ENCODE peak calls at places on chromosome 10, in ten cellular contexts. One of them, this sample, is unnamed.

GRCh38 chr10:63593576-63593975 is 72.4 kb downstream of the REEP3 start:
- DNase-seq in OCI-M1: no peak
- DNase-seq in HAP-1: no peak
- DNase-seq in NCI-H2081: no peak
- DNase-seq in activated CD8-positive, alpha-beta memory T cell treated with anti-CD3 and anti-CD28 coated beads, Interleukin-2, amount 50 U/mL, for 48 hours: no peak
- DNase-seq in AG04450: no peak
- DNase-seq in NCI-H1436: no peak
- DNase-seq in nucleus accumbens: no peak
- DNase-seq in T-helper 9 cell: no peak
- DNase-seq in SJCRH30: no peak
- DNase-seq in this sample: no peak

GRCh38 chr10:76902949-76903348 is 734.7 kb downstream of the KCNMA1 start:
- DNase-seq in NCI-H1436: peak; percentile 47
- DNase-seq in NCI-H2081: peak; percentile 2
- DNase-seq in activated CD8-positive, alpha-beta memory T cell treated with anti-CD3 and anti-CD28 coated beads, Interleukin-2, amount 50 U/mL, for 48 hours: no peak
- DNase-seq in nucleus accumbens: no peak
- DNase-seq in SJCRH30: peak; percentile 17
- DNase-seq in AG04450: no peak
- DNase-seq in HAP-1: peak; percentile 34
- DNase-seq in T-helper 9 cell: no peak
- DNase-seq in OCI-M1: peak; percentile 11
- DNase-seq in this sample: no peak

GRCh38 chr10:16612148-16612742 is 90.6 kb upstream of the C1QL3 start:
- DNase-seq in T-helper 9 cell: no peak
- DNase-seq in NCI-H1436: no peak
- DNase-seq in AG04450: peak; percentile 13
- DNase-seq in HAP-1: no peak
- DNase-seq in SJCRH30: peak; percentile 42
- DNase-seq in OCI-M1: peak; percentile 70
- DNase-seq in activated CD8-positive, alpha-beta memory T cell treated with anti-CD3 and anti-CD28 coated beads, Interleukin-2, amount 50 U/mL, for 48 hours: no peak
- DNase-seq in nucleus accumbens: no peak
- DNase-seq in NCI-H2081: no peak
- DNase-seq in this sample: no peak

GRCh38 chr10:3873728-3874461 is 88.9 kb upstream of the KLF6 start:
- DNase-seq in nucleus accumbens: no peak
- DNase-seq in T-helper 9 cell: no peak
- DNase-seq in OCI-M1: peak; percentile 98
- DNase-seq in NCI-H1436: peak; percentile 41
- DNase-seq in HAP-1: peak; percentile 36
- DNase-seq in NCI-H2081: peak; percentile 40
- DNase-seq in SJCRH30: no peak
- DNase-seq in activated CD8-positive, alpha-beta memory T cell treated with anti-CD3 and anti-CD28 coated beads, Interleukin-2, amount 50 U/mL, for 48 hours: no peak
- DNase-seq in AG04450: no peak
- DNase-seq in this sample: no peak

GRCh38 chr10:74825371-74826141 is 844 bp upstream of the KAT6B start:
- DNase-seq in HAP-1: no peak
- DNase-seq in activated CD8-positive, alpha-beta memory T cell treated with anti-CD3 and anti-CD28 coated beads, Interleukin-2, amount 50 U/mL, for 48 hours: peak; percentile 81
- DNase-seq in SJCRH30: no peak
- DNase-seq in NCI-H1436: peak; percentile 31
- DNase-seq in AG04450: no peak
- DNase-seq in nucleus accumbens: peak; percentile 74
- DNase-seq in NCI-H2081: peak; percentile 39
- DNase-seq in T-helper 9 cell: peak; percentile 55
- DNase-seq in OCI-M1: peak; percentile 71
- DNase-seq in this sample: no peak

GRCh38 chr10:97766106-97766810 is 5.5 kb downstream of the SFRP5 start:
- DNase-seq in SJCRH30: no peak
- DNase-seq in nucleus accumbens: no peak
- DNase-seq in T-helper 9 cell: no peak
- DNase-seq in AG04450: no peak
- DNase-seq in NCI-H1436: no peak
- DNase-seq in NCI-H2081: no peak
- DNase-seq in HAP-1: no peak
- DNase-seq in activated CD8-positive, alpha-beta memory T cell treated with anti-CD3 and anti-CD28 coated beads, Interleukin-2, amount 50 U/mL, for 48 hours: no peak
- DNase-seq in OCI-M1: no peak
- DNase-seq in this sample: no peak

GRCh38 chr10:126736737-126737136 is 66.2 kb upstream of the C10orf90 start:
- DNase-seq in HAP-1: no peak
- DNase-seq in NCI-H1436: no peak
- DNase-seq in SJCRH30: no peak
- DNase-seq in AG04450: no peak
- DNase-seq in nucleus accumbens: no peak
- DNase-seq in NCI-H2081: no peak
- DNase-seq in activated CD8-positive, alpha-beta memory T cell treated with anti-CD3 and anti-CD28 coated beads, Interleukin-2, amount 50 U/mL, for 48 hours: no peak
- DNase-seq in T-helper 9 cell: no peak
- DNase-seq in OCI-M1: no peak
- DNase-seq in this sample: no peak

GRCh38 chr10:7956508-7956907 is 98.0 kb upstream of the GATA3 start:
- DNase-seq in T-helper 9 cell: no peak
- DNase-seq in HAP-1: no peak
- DNase-seq in NCI-H2081: peak; percentile 33
- DNase-seq in nucleus accumbens: no peak
- DNase-seq in SJCRH30: no peak
- DNase-seq in AG04450: peak; percentile 45
- DNase-seq in activated CD8-positive, alpha-beta memory T cell treated with anti-CD3 and anti-CD28 coated beads, Interleukin-2, amount 50 U/mL, for 48 hours: no peak
- DNase-seq in NCI-H1436: no peak
- DNase-seq in OCI-M1: peak; percentile 90
- DNase-seq in this sample: no peak

GRCh38 chr10:52353960-52354394 is 39.9 kb downstream of the DKK1 start:
- DNase-seq in OCI-M1: no peak
- DNase-seq in nucleus accumbens: no peak
- DNase-seq in HAP-1: no peak
- DNase-seq in AG04450: peak; percentile 30
- DNase-seq in SJCRH30: no peak
- DNase-seq in NCI-H1436: no peak
- DNase-seq in NCI-H2081: no peak
- DNase-seq in T-helper 9 cell: no peak
- DNase-seq in activated CD8-positive, alpha-beta memory T cell treated with anti-CD3 and anti-CD28 coated beads, Interleukin-2, amount 50 U/mL, for 48 hours: no peak
- DNase-seq in this sample: no peak

GRCh38 chr10:1109795-1110673 is 53.8 kb downstream of the WDR37 start:
- DNase-seq in OCI-M1: peak; percentile 53
- DNase-seq in HAP-1: peak; percentile 60
- DNase-seq in activated CD8-positive, alpha-beta memory T cell treated with anti-CD3 and anti-CD28 coated beads, Interleukin-2, amount 50 U/mL, for 48 hours: peak; percentile 82
- DNase-seq in NCI-H2081: peak; percentile 34
- DNase-seq in NCI-H1436: peak; percentile 32
- DNase-seq in AG04450: peak; percentile 41
- DNase-seq in SJCRH30: peak; percentile 30
- DNase-seq in nucleus accumbens: peak; percentile 7
- DNase-seq in T-helper 9 cell: peak; percentile 60
- DNase-seq in this sample: no peak

GRCh38 chr10:58361353-58361752 is 23.9 kb upstream of the TFAM start:
- DNase-seq in SJCRH30: no peak
- DNase-seq in T-helper 9 cell: no peak
- DNase-seq in NCI-H2081: no peak
- DNase-seq in OCI-M1: no peak
- DNase-seq in activated CD8-positive, alpha-beta memory T cell treated with anti-CD3 and anti-CD28 coated beads, Interleukin-2, amount 50 U/mL, for 48 hours: no peak
- DNase-seq in HAP-1: no peak
- DNase-seq in AG04450: no peak
- DNase-seq in NCI-H1436: no peak
- DNase-seq in nucleus accumbens: no peak
- DNase-seq in this sample: no peak

GRCh38 chr10:132931258-132931657 is 11.1 kb downstream of the CFAP46 start:
- DNase-seq in OCI-M1: no peak
- DNase-seq in T-helper 9 cell: no peak
- DNase-seq in HAP-1: no peak
- DNase-seq in activated CD8-positive, alpha-beta memory T cell treated with anti-CD3 and anti-CD28 coated beads, Interleukin-2, amount 50 U/mL, for 48 hours: no peak
- DNase-seq in AG04450: no peak
- DNase-seq in SJCRH30: no peak
- DNase-seq in NCI-H1436: no peak
- DNase-seq in nucleus accumbens: no peak
- DNase-seq in NCI-H2081: no peak
- DNase-seq in this sample: no peak

GRCh38 chr10:79242620-79243152 is 104.6 kb upstream of the PPIF start:
- DNase-seq in nucleus accumbens: peak; percentile 33
- DNase-seq in OCI-M1: no peak
- DNase-seq in AG04450: peak; percentile 63
- DNase-seq in NCI-H1436: peak; percentile 89
- DNase-seq in activated CD8-positive, alpha-beta memory T cell treated with anti-CD3 and anti-CD28 coated beads, Interleukin-2, amount 50 U/mL, for 48 hours: peak; percentile 83
- DNase-seq in NCI-H2081: peak; percentile 63
- DNase-seq in SJCRH30: peak; percentile 79
- DNase-seq in HAP-1: no peak
- DNase-seq in T-helper 9 cell: peak; percentile 42
- DNase-seq in this sample: peak; percentile 39

GRCh38 chr10:132065491-132066105 is at the start of gene JAKMIP3:
- DNase-seq in HAP-1: peak; percentile 55
- DNase-seq in NCI-H1436: no peak
- DNase-seq in AG04450: peak; percentile 91
- DNase-seq in OCI-M1: no peak
- DNase-seq in T-helper 9 cell: no peak
- DNase-seq in nucleus accumbens: peak; percentile 48
- DNase-seq in activated CD8-positive, alpha-beta memory T cell treated with anti-CD3 and anti-CD28 coated beads, Interleukin-2, amount 50 U/mL, for 48 hours: peak; percentile 48
- DNase-seq in NCI-H2081: no peak
- DNase-seq in SJCRH30: no peak
- DNase-seq in this sample: no peak

GRCh38 chr10:104040862-104041789 is 44.6 kb downstream of the COL17A1 start:
- DNase-seq in activated CD8-positive, alpha-beta memory T cell treated with anti-CD3 and anti-CD28 coated beads, Interleukin-2, amount 50 U/mL, for 48 hours: peak; percentile 13
- DNase-seq in NCI-H1436: no peak
- DNase-seq in T-helper 9 cell: no peak
- DNase-seq in AG04450: no peak
- DNase-seq in nucleus accumbens: no peak
- DNase-seq in HAP-1: peak; percentile 87
- DNase-seq in SJCRH30: no peak
- DNase-seq in NCI-H2081: no peak
- DNase-seq in OCI-M1: no peak
- DNase-seq in this sample: no peak

GRCh38 chr10:4051011-4051407 is 266.0 kb upstream of the KLF6 start:
- DNase-seq in nucleus accumbens: no peak
- DNase-seq in OCI-M1: peak; percentile 47
- DNase-seq in AG04450: no peak
- DNase-seq in NCI-H1436: no peak
- DNase-seq in T-helper 9 cell: no peak
- DNase-seq in SJCRH30: no peak
- DNase-seq in NCI-H2081: no peak
- DNase-seq in HAP-1: no peak
- DNase-seq in activated CD8-positive, alpha-beta memory T cell treated with anti-CD3 and anti-CD28 coated beads, Interleukin-2, amount 50 U/mL, for 48 hours: no peak
- DNase-seq in this sample: peak; percentile 35

GRCh38 chr10:95876756-95877155 is 31.0 kb upstream of the CC2D2B start:
- DNase-seq in OCI-M1: no peak
- DNase-seq in NCI-H2081: no peak
- DNase-seq in SJCRH30: no peak
- DNase-seq in NCI-H1436: no peak
- DNase-seq in nucleus accumbens: no peak
- DNase-seq in activated CD8-positive, alpha-beta memory T cell treated with anti-CD3 and anti-CD28 coated beads, Interleukin-2, amount 50 U/mL, for 48 hours: no peak
- DNase-seq in T-helper 9 cell: no peak
- DNase-seq in AG04450: no peak
- DNase-seq in HAP-1: no peak
- DNase-seq in this sample: no peak

GRCh38 chr10:50604049-50604640 is 19.6 kb downstream of the SGMS1 start:
- DNase-seq in SJCRH30: peak; percentile 30
- DNase-seq in T-helper 9 cell: no peak
- DNase-seq in AG04450: no peak
- DNase-seq in NCI-H2081: peak; percentile 56
- DNase-seq in nucleus accumbens: no peak
- DNase-seq in activated CD8-positive, alpha-beta memory T cell treated with anti-CD3 and anti-CD28 coated beads, Interleukin-2, amount 50 U/mL, for 48 hours: no peak
- DNase-seq in NCI-H1436: peak; percentile 40
- DNase-seq in HAP-1: no peak
- DNase-seq in OCI-M1: peak; percentile 86
- DNase-seq in this sample: no peak

GRCh38 chr10:71666607-71667373 is 52.8 kb downstream of the C10orf105 start:
- DNase-seq in OCI-M1: no peak
- DNase-seq in NCI-H2081: peak; percentile 0
- DNase-seq in T-helper 9 cell: no peak
- DNase-seq in SJCRH30: no peak
- DNase-seq in activated CD8-positive, alpha-beta memory T cell treated with anti-CD3 and anti-CD28 coated beads, Interleukin-2, amount 50 U/mL, for 48 hours: no peak
- DNase-seq in HAP-1: no peak
- DNase-seq in NCI-H1436: no peak
- DNase-seq in nucleus accumbens: no peak
- DNase-seq in AG04450: no peak
- DNase-seq in this sample: no peak

GRCh38 chr10:5443429-5443828 is 31.1 kb downstream of the NET1 start:
- DNase-seq in AG04450: no peak
- DNase-seq in T-helper 9 cell: no peak
- DNase-seq in HAP-1: no peak
- DNase-seq in activated CD8-positive, alpha-beta memory T cell treated with anti-CD3 and anti-CD28 coated beads, Interleukin-2, amount 50 U/mL, for 48 hours: no peak
- DNase-seq in NCI-H1436: no peak
- DNase-seq in NCI-H2081: no peak
- DNase-seq in OCI-M1: no peak
- DNase-seq in nucleus accumbens: no peak
- DNase-seq in SJCRH30: no peak
- DNase-seq in this sample: no peak

GRCh38 chr10:82942572-82943091 is 1067.6 kb downstream of the NRG3 start:
- DNase-seq in HAP-1: no peak
- DNase-seq in NCI-H2081: no peak
- DNase-seq in OCI-M1: peak; percentile 24
- DNase-seq in AG04450: no peak
- DNase-seq in NCI-H1436: no peak
- DNase-seq in SJCRH30: no peak
- DNase-seq in T-helper 9 cell: no peak
- DNase-seq in activated CD8-positive, alpha-beta memory T cell treated with anti-CD3 and anti-CD28 coated beads, Interleukin-2, amount 50 U/mL, for 48 hours: no peak
- DNase-seq in nucleus accumbens: no peak
- DNase-seq in this sample: peak; percentile 26

GRCh38 chr10:74415440-74415839 is 264.4 kb downstream of the ADK start:
- DNase-seq in nucleus accumbens: no peak
- DNase-seq in activated CD8-positive, alpha-beta memory T cell treated with anti-CD3 and anti-CD28 coated beads, Interleukin-2, amount 50 U/mL, for 48 hours: no peak
- DNase-seq in OCI-M1: no peak
- DNase-seq in T-helper 9 cell: no peak
- DNase-seq in NCI-H2081: no peak
- DNase-seq in HAP-1: no peak
- DNase-seq in NCI-H1436: no peak
- DNase-seq in SJCRH30: no peak
- DNase-seq in AG04450: no peak
- DNase-seq in this sample: no peak

GRCh38 chr10:104388830-104389229 is 35.2 kb downstream of the CFAP58 start:
- DNase-seq in HAP-1: no peak
- DNase-seq in NCI-H1436: no peak
- DNase-seq in NCI-H2081: no peak
- DNase-seq in OCI-M1: no peak
- DNase-seq in SJCRH30: no peak
- DNase-seq in AG04450: no peak
- DNase-seq in activated CD8-positive, alpha-beta memory T cell treated with anti-CD3 and anti-CD28 coated beads, Interleukin-2, amount 50 U/mL, for 48 hours: no peak
- DNase-seq in T-helper 9 cell: no peak
- DNase-seq in nucleus accumbens: no peak
- DNase-seq in this sample: no peak

GRCh38 chr10:120641695-120642094 is 184.7 kb downstream of the PLPP4 start:
- DNase-seq in SJCRH30: no peak
- DNase-seq in HAP-1: no peak
- DNase-seq in OCI-M1: peak; percentile 55
- DNase-seq in NCI-H1436: no peak
- DNase-seq in NCI-H2081: no peak
- DNase-seq in nucleus accumbens: no peak
- DNase-seq in AG04450: no peak
- DNase-seq in activated CD8-positive, alpha-beta memory T cell treated with anti-CD3 and anti-CD28 coated beads, Interleukin-2, amount 50 U/mL, for 48 hours: no peak
- DNase-seq in T-helper 9 cell: no peak
- DNase-seq in this sample: no peak

GRCh38 chr10:101018118-101018599 is 12.8 kb downstream of the PDZD7 start:
- DNase-seq in nucleus accumbens: no peak
- DNase-seq in SJCRH30: peak; percentile 52
- DNase-seq in T-helper 9 cell: no peak
- DNase-seq in NCI-H2081: no peak
- DNase-seq in HAP-1: no peak
- DNase-seq in NCI-H1436: no peak
- DNase-seq in AG04450: no peak
- DNase-seq in OCI-M1: no peak
- DNase-seq in activated CD8-positive, alpha-beta memory T cell treated with anti-CD3 and anti-CD28 coated beads, Interleukin-2, amount 50 U/mL, for 48 hours: no peak
- DNase-seq in this sample: no peak

GRCh38 chr10:89022734-89023133 is 32.1 kb downstream of the FAS start:
- DNase-seq in nucleus accumbens: no peak
- DNase-seq in AG04450: no peak
- DNase-seq in HAP-1: no peak
- DNase-seq in activated CD8-positive, alpha-beta memory T cell treated with anti-CD3 and anti-CD28 coated beads, Interleukin-2, amount 50 U/mL, for 48 hours: no peak
- DNase-seq in SJCRH30: no peak
- DNase-seq in NCI-H2081: no peak
- DNase-seq in NCI-H1436: no peak
- DNase-seq in T-helper 9 cell: no peak
- DNase-seq in OCI-M1: no peak
- DNase-seq in this sample: no peak

GRCh38 chr10:71326464-71326881 is 7.4 kb downstream of the SLC29A3 start:
- DNase-seq in T-helper 9 cell: no peak
- DNase-seq in HAP-1: no peak
- DNase-seq in NCI-H2081: peak; percentile 85
- DNase-seq in activated CD8-positive, alpha-beta memory T cell treated with anti-CD3 and anti-CD28 coated beads, Interleukin-2, amount 50 U/mL, for 48 hours: no peak
- DNase-seq in AG04450: no peak
- DNase-seq in NCI-H1436: peak; percentile 19
- DNase-seq in nucleus accumbens: no peak
- DNase-seq in OCI-M1: no peak
- DNase-seq in SJCRH30: no peak
- DNase-seq in this sample: no peak

GRCh38 chr10:34768261-34768971 is 46.7 kb downstream of the PARD3 start:
- DNase-seq in T-helper 9 cell: no peak
- DNase-seq in activated CD8-positive, alpha-beta memory T cell treated with anti-CD3 and anti-CD28 coated beads, Interleukin-2, amount 50 U/mL, for 48 hours: no peak
- DNase-seq in NCI-H2081: peak; percentile 81
- DNase-seq in OCI-M1: no peak
- DNase-seq in nucleus accumbens: no peak
- DNase-seq in SJCRH30: peak; percentile 8
- DNase-seq in HAP-1: no peak
- DNase-seq in AG04450: no peak
- DNase-seq in NCI-H1436: no peak
- DNase-seq in this sample: peak; percentile 40